ENCODE peak calls at places on chromosomes 4 and X, in four cellular contexts. P is heart right ventricle; Q is naive thymus-derived CD4-positive, alpha-beta T cell; R is AG04450. L is an unnamed sample. For H3K9me3, the result is how much of the 10 kb centered on the place peaks cover.

GRCh38 chr4:14168919-14169318 is 541.4 kb upstream of the BOD1L1 start:
- DNase-seq in P (peak), Q (no peak), R (peak), L (peak)

GRCh38 chrX:44344194-44344593 is 722 bp upstream of the EFHC2 start:
- DNase-seq in P (no peak), Q (peak), R (no peak), L (peak)

GRCh38 chr4:95363966-95364365 is 184.8 kb downstream of the UNC5C start:
- DNase-seq in P (no peak), Q (no peak), R (no peak), L (no peak)

GRCh38 chrX:151974336-151975227 is at the start of gene GABRE:
- DNase-seq in P (peak), Q (peak), R (no peak), L (peak)

GRCh38 chrX:132737743-132738142 is 220.7 kb downstream of the HS6ST2 start:
- DNase-seq in P (no peak), Q (peak), R (no peak), L (no peak)

GRCh38 chr4:156420557-156420956 is 466.9 kb upstream of the CTSO start:
- DNase-seq in P (no peak), Q (no peak), R (no peak), L (no peak)

GRCh38 chrX:50648151-50648550 is 165.8 kb downstream of the SHROOM4 start:
- DNase-seq in P (no peak), Q (no peak), R (no peak), L (no peak)

GRCh38 chr4:56742080-56742871 is 61.2 kb upstream of the HOPX start:
- DNase-seq in P (no peak), Q (no peak), R (no peak), L (no peak)

GRCh38 chr4:100880012-100880411 is 362.2 kb upstream of the EMCN start:
- DNase-seq in P (no peak), Q (no peak), R (no peak), L (no peak)

GRCh38 chr4:168751263-168752225 is 254.7 kb downstream of the PALLD start:
- DNase-seq in P (no peak), Q (no peak), R (peak), L (no peak)

GRCh38 chr4:6991771-6992557 is 51.2 kb upstream of the TADA2B start:
- DNase-seq in P (no peak), Q (no peak), R (peak), L (peak)

DNA sequence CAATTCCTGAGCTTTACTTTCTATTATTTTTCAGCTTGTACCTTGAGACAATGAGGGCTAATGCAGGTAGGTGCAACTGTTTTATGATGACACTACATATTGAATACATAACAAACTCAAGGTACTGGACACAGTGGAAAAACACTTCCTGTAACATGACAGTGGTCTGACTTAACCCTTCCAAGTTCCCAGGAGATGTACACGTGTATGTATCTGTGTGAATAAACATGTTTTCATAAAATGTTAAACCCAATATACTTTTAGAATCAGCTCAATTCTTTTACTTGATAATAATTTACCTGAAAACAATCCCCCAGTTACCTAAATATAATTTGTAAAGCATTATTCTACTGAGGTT is 1.2 kb upstream of the PPARGC1A start:
- DNase-seq in P (no peak), Q (no peak), R (no peak), L (no peak)
- H3K27ac ChIP-seq in P (peak), Q (no peak), R (no peak), L (no peak)

DNA sequence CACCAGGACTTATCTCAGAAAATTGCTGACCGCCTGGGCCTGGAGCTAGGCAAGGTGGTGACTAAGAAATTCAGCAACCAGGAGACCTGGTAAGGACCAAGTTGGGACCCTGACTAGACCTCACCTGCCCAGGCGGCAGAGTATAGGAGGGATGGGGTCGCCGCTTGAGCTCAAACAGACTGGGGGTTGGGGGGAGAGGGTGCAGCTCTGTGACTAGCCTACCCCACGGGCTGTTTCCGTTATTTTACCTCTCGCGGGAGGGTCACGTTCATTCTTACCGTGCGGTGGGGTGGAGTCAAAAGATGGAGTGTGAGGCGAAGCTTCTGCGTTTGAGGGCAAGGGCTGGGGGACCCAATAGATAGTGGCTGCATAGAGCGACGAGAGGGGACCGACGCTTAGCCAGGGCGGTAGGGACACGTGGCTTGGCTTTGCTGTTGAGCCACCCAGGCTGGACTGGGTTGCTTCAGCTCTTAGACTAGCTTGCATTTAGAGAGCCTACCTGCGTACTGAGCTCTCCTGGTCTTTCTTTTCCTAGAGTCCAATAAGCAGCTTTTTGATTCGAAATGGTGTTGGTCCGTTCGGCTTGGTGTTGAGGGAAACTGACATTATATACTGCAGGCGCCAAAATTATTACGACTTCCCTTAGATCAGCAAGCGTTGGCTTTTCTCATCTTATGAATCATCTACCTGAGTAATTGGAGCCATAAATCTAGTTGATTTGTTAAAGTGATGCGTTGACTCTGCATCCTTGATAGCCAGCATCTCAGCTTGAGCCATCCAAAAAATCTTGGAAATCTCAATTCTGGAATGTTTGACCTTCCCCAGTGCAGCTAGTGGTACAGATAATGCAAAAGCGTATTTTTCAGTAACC is 587 bp downstream of the PRPS1 start:
- DNase-seq in P (peak), Q (peak), R (no peak), L (peak)
- H3K4me3 ChIP-seq in P (peak), Q (peak), R (peak), L (peak)

DNA sequence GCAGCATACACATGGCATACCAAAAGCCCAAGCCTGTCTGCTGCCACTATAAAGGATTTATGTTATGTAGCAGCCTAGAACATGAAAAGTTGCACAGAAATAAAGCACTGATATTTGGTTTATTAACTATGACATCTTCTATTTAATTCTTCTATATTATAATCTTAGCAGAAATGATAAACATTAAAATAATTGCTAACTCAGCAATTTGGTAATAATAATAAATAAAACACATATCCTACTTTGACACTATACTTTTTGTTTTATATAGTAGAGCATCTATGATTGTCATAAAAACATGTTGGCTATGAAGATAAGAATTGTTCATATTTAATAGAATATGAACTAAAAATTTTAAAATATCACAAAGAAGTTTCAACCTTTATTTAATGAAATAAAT is 1733.3 kb upstream of the IGFBP7 start:
- DNase-seq in P (no peak), Q (no peak), R (no peak), L (no peak)
- H3K9me3 ChIP-seq in P (under half), Q (under half), R (under half), L (under half)

GRCh38 chrX:150893936-150894335 is 4.5 kb downstream of the CD99L2 start:
- DNase-seq in P (no peak), Q (no peak), R (no peak), L (no peak)

GRCh38 chrX:150886381-150886780 is 12.1 kb downstream of the CD99L2 start:
- DNase-seq in P (no peak), Q (no peak), R (no peak), L (no peak)

GRCh38 chrX:150889131-150889530 is 9.3 kb downstream of the CD99L2 start:
- DNase-seq in P (no peak), Q (no peak), R (no peak), L (no peak)

DNA sequence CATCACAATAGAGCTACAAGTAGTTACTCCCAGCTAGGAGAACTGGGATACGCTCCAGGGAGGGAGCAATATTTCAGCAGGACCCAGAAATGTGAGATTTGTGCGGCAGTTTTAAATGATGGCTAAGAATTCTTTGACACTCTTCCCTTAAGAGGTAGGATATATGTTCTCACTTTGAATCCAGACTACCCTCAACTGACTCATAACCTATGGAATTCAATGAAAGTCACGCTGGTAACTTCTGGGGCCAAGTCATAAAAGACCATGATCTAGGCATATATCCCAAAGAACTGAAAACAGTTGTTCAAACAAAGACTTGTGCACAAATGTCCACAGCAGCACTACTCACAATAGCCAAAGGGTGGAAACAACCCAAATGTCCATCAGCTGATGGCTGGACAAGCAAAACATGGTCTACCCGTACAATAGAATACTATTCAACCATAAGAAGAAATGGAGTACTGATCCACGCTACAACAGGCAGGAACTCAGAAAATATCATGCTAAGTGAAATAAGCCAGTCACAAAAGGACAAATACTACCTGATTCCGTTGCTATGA is 10.5 kb downstream of the CD99L2 start:
- DNase-seq in P (no peak), Q (no peak), R (no peak), L (no peak)
- H3K27ac ChIP-seq in P (no peak), Q (no peak), R (no peak), L (no peak)

GRCh38 chr4:126958482-126958881 is 674.3 kb upstream of the INTU start:
- DNase-seq in P (no peak), Q (no peak), R (no peak), L (no peak)

GRCh38 chr4:126954537-126955291 is 678.0 kb upstream of the INTU start:
- DNase-seq in P (no peak), Q (no peak), R (no peak), L (no peak)

GRCh38 chr4:126957555-126958440 is 675.0 kb upstream of the INTU start:
- DNase-seq in P (no peak), Q (no peak), R (no peak), L (no peak)

GRCh38 chr4:126956192-126956897 is 676.4 kb upstream of the INTU start:
- DNase-seq in P (no peak), Q (no peak), R (no peak), L (peak)

DNA sequence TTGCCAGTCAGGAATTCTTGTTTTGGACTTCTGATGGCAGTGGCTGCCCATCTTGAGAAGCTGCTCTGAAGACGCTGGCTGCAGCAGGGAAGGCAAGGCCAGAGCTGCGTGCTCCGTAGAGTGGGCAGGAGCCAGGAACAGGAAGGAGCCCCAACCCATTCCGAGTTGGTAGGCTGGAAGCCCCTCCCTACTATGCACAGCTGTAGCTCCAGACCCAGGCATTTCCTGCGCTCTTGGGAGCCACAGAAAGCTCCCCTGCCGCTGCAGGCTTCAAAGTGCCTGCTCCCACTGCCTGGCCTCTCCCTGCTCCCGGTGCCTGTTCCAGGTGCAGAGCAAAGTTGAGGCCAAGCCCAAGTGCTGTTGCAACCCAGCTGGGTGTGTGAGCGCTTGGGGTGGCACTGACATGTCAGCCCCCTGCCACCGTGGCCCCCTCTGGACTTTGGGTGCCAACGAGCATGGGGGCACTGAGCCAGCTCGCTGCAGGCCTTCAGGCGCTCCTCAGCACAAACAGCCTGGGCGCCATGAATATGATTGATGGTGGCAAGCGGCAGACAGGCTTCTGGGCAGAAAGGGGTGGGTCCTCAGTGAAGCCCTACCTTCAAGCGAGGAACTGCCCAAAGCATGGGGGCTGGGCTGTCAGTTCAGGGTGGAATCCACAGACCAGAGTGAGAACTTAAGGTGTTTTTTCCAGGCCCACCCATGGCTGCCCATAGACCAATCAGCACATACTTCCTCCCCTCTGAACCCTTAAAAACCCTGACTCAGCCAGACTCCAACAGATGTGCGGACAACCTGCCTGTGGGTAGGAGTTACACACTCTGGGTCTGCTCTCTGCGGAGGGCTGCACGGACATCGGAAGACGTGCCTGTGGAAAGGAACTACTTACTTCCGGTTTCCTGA is 677.2 kb upstream of the INTU start:
- DNase-seq in P (no peak), Q (no peak), R (no peak), L (no peak)
- H3K4me3 ChIP-seq in P (no peak), Q (no peak), R (no peak), L (no peak)

GRCh38 chrX:42941671-42942070 is 163.7 kb upstream of the PPP1R2C start:
- DNase-seq in P (no peak), Q (no peak), R (no peak), L (no peak)

GRCh38 chrX:42948723-42949122 is 170.8 kb upstream of the PPP1R2C start:
- DNase-seq in P (no peak), Q (no peak), R (no peak), L (no peak)

GRCh38 chrX:42944381-42944998 is 166.5 kb upstream of the PPP1R2C start:
- DNase-seq in P (no peak), Q (no peak), R (no peak), L (no peak)

GRCh38 chrX:42943051-42943450 is 165.1 kb upstream of the PPP1R2C start:
- DNase-seq in P (no peak), Q (no peak), R (no peak), L (no peak)

DNA sequence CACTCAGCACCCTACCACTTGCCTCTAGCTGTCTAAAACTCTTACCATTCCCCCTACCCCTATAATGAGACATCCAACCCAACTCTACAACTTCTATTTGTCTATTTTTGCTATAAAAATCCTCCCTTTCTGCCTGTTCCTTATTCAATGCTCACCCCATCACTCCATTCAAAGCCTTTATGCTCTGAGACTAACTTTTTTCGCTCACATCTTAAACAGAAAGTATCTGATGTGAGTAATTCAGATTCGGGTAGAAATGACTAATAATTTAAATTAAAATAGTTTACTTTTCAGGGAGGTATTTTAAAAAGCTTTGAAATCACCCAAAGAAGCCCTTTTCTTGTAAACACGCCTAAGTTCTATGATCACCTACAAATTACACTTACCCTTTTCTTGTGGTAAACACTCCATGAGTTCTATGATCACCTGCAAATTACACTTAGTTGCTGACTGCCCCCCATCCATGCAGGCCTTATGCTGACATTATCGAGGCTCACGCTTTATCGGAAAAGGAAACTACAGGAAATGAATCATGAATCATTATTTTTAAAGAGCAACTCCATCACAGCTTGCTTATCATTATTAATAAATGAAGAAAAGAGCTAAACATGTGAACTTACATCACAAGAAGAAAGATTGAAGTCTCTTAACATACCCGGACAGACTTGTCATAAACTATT is 168.7 kb upstream of the PPP1R2C start:
- DNase-seq in P (no peak), Q (no peak), R (no peak), L (no peak)
- H3K9me3 ChIP-seq in P (under half), Q (under half), R (under half), L (under half)

DNA sequence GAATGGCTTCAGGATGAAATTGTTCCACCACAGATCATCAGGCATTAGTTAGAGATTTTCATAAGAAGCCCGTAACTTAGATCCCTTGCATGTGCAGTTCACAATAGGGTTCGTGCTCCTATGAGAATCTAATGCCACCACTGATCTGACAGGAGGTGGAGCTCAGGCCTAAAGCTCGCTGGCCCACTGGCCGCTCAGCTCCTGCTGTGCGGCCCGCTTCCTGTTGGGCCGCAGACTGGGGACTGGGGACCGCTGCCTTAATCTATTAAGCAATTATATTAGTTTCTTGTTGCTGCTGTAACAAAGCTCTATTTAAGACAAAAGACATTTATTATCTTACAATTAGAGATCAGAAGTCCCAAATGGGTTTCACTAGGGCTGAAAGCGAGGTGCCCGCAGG is 205.6 kb downstream of the LARP7 start:
- DNase-seq in P (no peak), Q (no peak), R (no peak), L (no peak)
- H3K27ac ChIP-seq in P (no peak), Q (no peak), R (no peak), L (no peak)

GRCh38 chrX:9533611-9534010 is 68.8 kb downstream of the TBL1X start:
- DNase-seq in P (no peak), Q (no peak), R (no peak), L (no peak)

GRCh38 chrX:9529223-9529622 is 64.4 kb downstream of the TBL1X start:
- DNase-seq in P (no peak), Q (no peak), R (no peak), L (no peak)

GRCh38 chrX:9532349-9532748 is 67.5 kb downstream of the TBL1X start:
- DNase-seq in P (peak), Q (no peak), R (no peak), L (peak)

GRCh38 chrX:9528498-9528897 is 63.6 kb downstream of the TBL1X start:
- DNase-seq in P (no peak), Q (no peak), R (no peak), L (no peak)

DNA sequence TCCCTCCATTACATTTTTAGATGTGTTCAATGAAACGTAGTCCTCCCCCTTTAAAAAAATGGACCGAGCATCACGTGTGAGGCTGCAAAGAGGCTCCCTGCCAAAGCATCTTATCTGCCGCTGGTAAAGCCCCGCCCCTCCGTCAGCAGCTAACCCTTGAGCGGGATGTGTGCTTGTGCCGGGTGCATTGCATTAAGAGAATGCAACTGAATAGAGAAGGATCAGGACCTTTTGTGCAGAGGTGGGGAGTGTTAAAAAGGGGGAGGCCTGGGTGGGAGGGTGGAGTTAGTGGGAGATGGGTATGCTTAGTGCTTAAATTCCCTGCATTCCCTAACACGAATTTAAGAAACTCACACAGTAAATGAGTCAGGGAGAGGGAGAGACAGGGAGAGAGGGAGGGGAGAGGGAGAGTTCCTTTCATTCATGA is 66.0 kb downstream of the TBL1X start:
- DNase-seq in P (peak), Q (peak), R (peak), L (peak)
- H3K4me3 ChIP-seq in P (no peak), Q (no peak), R (peak), L (no peak)

L was measured in right cardiac atrium.